ENCODE peak calls at places on chromosomes 3 and 15, in nine cellular contexts. One of them, this sample, is unnamed.

GRCh38 chr3:185606191-185606590 is 20.1 kb downstream of the SENP2 start:
- DNase-seq in thyroid gland: no peak
- DNase-seq in A549: no peak
- DNase-seq in IMR-90: no peak
- DNase-seq in sigmoid colon: no peak
- DNase-seq in heart left ventricle: no peak
- DNase-seq in testis: no peak
- DNase-seq in body of pancreas: no peak
- DNase-seq in HCT116: no peak
- DNase-seq in this sample: no peak

GRCh38 chr3:154987846-154988245 is 92.3 kb upstream of the MME start:
- DNase-seq in IMR-90: no peak
- DNase-seq in A549: no peak
- DNase-seq in heart left ventricle: no peak
- DNase-seq in HCT116: no peak
- DNase-seq in testis: no peak
- DNase-seq in thyroid gland: no peak
- DNase-seq in body of pancreas: no peak
- DNase-seq in sigmoid colon: no peak
- DNase-seq in this sample: no peak

GRCh38 chr15:33160054-33160453 is 34.5 kb downstream of the FMN1 start:
- DNase-seq in testis: no peak
- DNase-seq in thyroid gland: no peak
- DNase-seq in sigmoid colon: no peak
- DNase-seq in HCT116: no peak
- DNase-seq in body of pancreas: no peak
- DNase-seq in A549: peak; percentile 20
- DNase-seq in heart left ventricle: no peak
- DNase-seq in IMR-90: no peak
- DNase-seq in this sample: peak; percentile 5

GRCh38 chr3:47780727-47781325 is 867 bp downstream of the SMARCC1 start:
- DNase-seq in IMR-90: peak; percentile 32
- DNase-seq in sigmoid colon: no peak
- DNase-seq in heart left ventricle: no peak
- DNase-seq in body of pancreas: no peak
- DNase-seq in A549: peak; percentile 31
- DNase-seq in HCT116: no peak
- DNase-seq in testis: no peak
- DNase-seq in thyroid gland: no peak
- DNase-seq in this sample: peak; percentile 74

GRCh38 chr15:51649659-51650521 is 27.3 kb upstream of the DMXL2 start:
- DNase-seq in body of pancreas: peak; percentile 34
- DNase-seq in sigmoid colon: no peak
- DNase-seq in IMR-90: peak; percentile 79
- DNase-seq in heart left ventricle: peak; percentile 24
- DNase-seq in A549: peak; percentile 85
- DNase-seq in thyroid gland: peak; percentile 7
- DNase-seq in HCT116: peak; percentile 71
- DNase-seq in testis: peak; percentile 49
- DNase-seq in this sample: peak; percentile 88

GRCh38 chr3:159263750-159264561 is 462.1 kb downstream of the MFSD1 start:
- DNase-seq in heart left ventricle: peak; percentile 20
- DNase-seq in body of pancreas: peak; percentile 15
- DNase-seq in sigmoid colon: no peak
- DNase-seq in HCT116: peak; percentile 31
- DNase-seq in A549: peak; percentile 47
- DNase-seq in IMR-90: peak; percentile 46
- DNase-seq in thyroid gland: peak; percentile 27
- DNase-seq in testis: peak; percentile 30
- DNase-seq in this sample: peak; percentile 3

GRCh38 chr3:20648294-20648693 is 462.3 kb upstream of the SGO1 start:
- DNase-seq in HCT116: no peak
- DNase-seq in IMR-90: peak; percentile 84
- DNase-seq in A549: peak; percentile 1
- DNase-seq in sigmoid colon: no peak
- DNase-seq in thyroid gland: no peak
- DNase-seq in heart left ventricle: no peak
- DNase-seq in body of pancreas: no peak
- DNase-seq in testis: no peak
- DNase-seq in this sample: no peak

GRCh38 chr3:99625643-99626414 is 12.6 kb upstream of the COL8A1 start:
- DNase-seq in thyroid gland: no peak
- DNase-seq in A549: no peak
- DNase-seq in IMR-90: peak; percentile 84
- DNase-seq in body of pancreas: no peak
- DNase-seq in heart left ventricle: no peak
- DNase-seq in sigmoid colon: no peak
- DNase-seq in testis: no peak
- DNase-seq in HCT116: no peak
- DNase-seq in this sample: no peak

GRCh38 chr15:65086680-65087111 is 10.2 kb downstream of the KBTBD13 start:
- DNase-seq in testis: no peak
- DNase-seq in heart left ventricle: no peak
- DNase-seq in body of pancreas: no peak
- DNase-seq in sigmoid colon: peak; percentile 68
- DNase-seq in thyroid gland: no peak
- DNase-seq in A549: peak; percentile 30
- DNase-seq in HCT116: no peak
- DNase-seq in IMR-90: no peak
- DNase-seq in this sample: peak; percentile 19

GRCh38 chr3:32696523-32696922 is 11.5 kb downstream of the CNOT10 start:
- DNase-seq in thyroid gland: no peak
- DNase-seq in HCT116: no peak
- DNase-seq in heart left ventricle: no peak
- DNase-seq in testis: no peak
- DNase-seq in body of pancreas: no peak
- DNase-seq in IMR-90: no peak
- DNase-seq in sigmoid colon: no peak
- DNase-seq in A549: no peak
- DNase-seq in this sample: no peak

GRCh38 chr3:170485294-170485693 is 66.6 kb downstream of the CLDN11 start:
- DNase-seq in heart left ventricle: no peak
- DNase-seq in HCT116: no peak
- DNase-seq in A549: no peak
- DNase-seq in sigmoid colon: no peak
- DNase-seq in IMR-90: no peak
- DNase-seq in testis: no peak
- DNase-seq in thyroid gland: no peak
- DNase-seq in body of pancreas: no peak
- DNase-seq in this sample: no peak

GRCh38 chr3:170486398-170486797 is 67.7 kb downstream of the CLDN11 start:
- DNase-seq in heart left ventricle: no peak
- DNase-seq in thyroid gland: no peak
- DNase-seq in body of pancreas: no peak
- DNase-seq in sigmoid colon: no peak
- DNase-seq in HCT116: no peak
- DNase-seq in testis: no peak
- DNase-seq in IMR-90: no peak
- DNase-seq in A549: no peak
- DNase-seq in this sample: no peak

GRCh38 chr3:170485696-170486095 is 67.0 kb downstream of the CLDN11 start:
- DNase-seq in sigmoid colon: no peak
- DNase-seq in thyroid gland: no peak
- DNase-seq in IMR-90: no peak
- DNase-seq in A549: no peak
- DNase-seq in HCT116: no peak
- DNase-seq in heart left ventricle: no peak
- DNase-seq in testis: no peak
- DNase-seq in body of pancreas: no peak
- DNase-seq in this sample: no peak

GRCh38 chr3:170483485-170484262 is 65.0 kb downstream of the CLDN11 start:
- DNase-seq in testis: no peak
- DNase-seq in HCT116: no peak
- DNase-seq in sigmoid colon: no peak
- DNase-seq in A549: no peak
- DNase-seq in body of pancreas: no peak
- DNase-seq in heart left ventricle: no peak
- DNase-seq in IMR-90: no peak
- DNase-seq in thyroid gland: no peak
- DNase-seq in this sample: peak; percentile 8

DNA sequence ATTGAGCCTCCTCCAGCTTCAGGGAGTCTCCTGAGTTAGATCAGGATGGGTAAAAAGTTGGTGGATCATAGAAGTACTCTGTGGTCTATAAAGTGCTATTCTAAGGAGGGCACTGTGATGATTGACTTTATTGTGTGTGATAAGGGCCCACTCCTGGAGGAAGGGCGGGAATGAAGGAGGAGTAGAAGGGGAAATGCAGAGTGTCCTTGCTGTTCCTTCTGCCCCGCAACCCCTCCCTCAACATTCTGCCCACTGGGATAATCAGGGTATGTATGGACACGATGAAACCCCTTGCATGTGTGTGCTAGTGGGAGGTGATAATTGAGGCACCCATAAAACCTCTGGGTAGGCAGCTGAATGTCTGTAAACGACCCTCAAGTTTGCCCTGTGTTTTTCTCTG is 66.2 kb downstream of the CLDN11 start:
- DNase-seq in A549: no peak
- DNase-seq in thyroid gland: no peak
- DNase-seq in heart left ventricle: no peak
- DNase-seq in HCT116: no peak
- DNase-seq in testis: no peak
- DNase-seq in IMR-90: no peak
- DNase-seq in body of pancreas: no peak
- DNase-seq in sigmoid colon: no peak
- DNase-seq in this sample: no peak
- TF ChIP-seq POLR2A in A549: no peak
- TF ChIP-seq POLR2A in thyroid gland: no peak
- TF ChIP-seq POLR2A in heart left ventricle: no peak
- TF ChIP-seq POLR2A in HCT116: no peak
- TF ChIP-seq POLR2A in testis: no peak
- TF ChIP-seq POLR2A in IMR-90: no peak
- TF ChIP-seq POLR2A in body of pancreas: no peak
- TF ChIP-seq POLR2A in sigmoid colon: no peak
- TF ChIP-seq POLR2A in this sample: no peak

GRCh38 chr3:11601446-11602241 is 42.1 kb downstream of the VGLL4 start:
- DNase-seq in body of pancreas: no peak
- DNase-seq in heart left ventricle: peak; percentile 71
- DNase-seq in thyroid gland: no peak
- DNase-seq in HCT116: no peak
- DNase-seq in testis: no peak
- DNase-seq in A549: no peak
- DNase-seq in sigmoid colon: peak; percentile 85
- DNase-seq in IMR-90: peak; percentile 39
- DNase-seq in this sample: no peak
- TF ChIP-seq POLR2A in body of pancreas: no peak
- TF ChIP-seq POLR2A in heart left ventricle: no peak
- TF ChIP-seq POLR2A in thyroid gland: no peak
- TF ChIP-seq POLR2A in HCT116: no peak
- TF ChIP-seq POLR2A in testis: no peak
- TF ChIP-seq POLR2A in A549: no peak
- TF ChIP-seq POLR2A in sigmoid colon: no peak
- TF ChIP-seq POLR2A in IMR-90: no peak
- TF ChIP-seq POLR2A in this sample: no peak

GRCh38 chr3:183212096-183212495 is 41.0 kb upstream of the B3GNT5 start:
- DNase-seq in body of pancreas: no peak
- DNase-seq in heart left ventricle: no peak
- DNase-seq in A549: no peak
- DNase-seq in testis: no peak
- DNase-seq in thyroid gland: no peak
- DNase-seq in IMR-90: no peak
- DNase-seq in HCT116: no peak
- DNase-seq in sigmoid colon: no peak
- DNase-seq in this sample: no peak

GRCh38 chr3:183211390-183211789 is 41.7 kb upstream of the B3GNT5 start:
- DNase-seq in body of pancreas: peak; percentile 28
- DNase-seq in testis: no peak
- DNase-seq in A549: no peak
- DNase-seq in IMR-90: no peak
- DNase-seq in heart left ventricle: peak; percentile 38
- DNase-seq in HCT116: no peak
- DNase-seq in thyroid gland: peak; percentile 14
- DNase-seq in sigmoid colon: peak; percentile 69
- DNase-seq in this sample: no peak

GRCh38 chr3:183208260-183208659 is 44.8 kb upstream of the B3GNT5 start:
- DNase-seq in IMR-90: no peak
- DNase-seq in sigmoid colon: no peak
- DNase-seq in thyroid gland: no peak
- DNase-seq in HCT116: no peak
- DNase-seq in A549: no peak
- DNase-seq in testis: no peak
- DNase-seq in body of pancreas: no peak
- DNase-seq in heart left ventricle: no peak
- DNase-seq in this sample: no peak

GRCh38 chr3:183210862-183211341 is 42.2 kb upstream of the B3GNT5 start:
- DNase-seq in A549: no peak
- DNase-seq in body of pancreas: no peak
- DNase-seq in HCT116: no peak
- DNase-seq in heart left ventricle: peak; percentile 38
- DNase-seq in testis: no peak
- DNase-seq in IMR-90: no peak
- DNase-seq in thyroid gland: no peak
- DNase-seq in sigmoid colon: no peak
- DNase-seq in this sample: no peak

GRCh38 chr3:183210341-183210740 is 42.7 kb upstream of the B3GNT5 start:
- DNase-seq in body of pancreas: no peak
- DNase-seq in sigmoid colon: no peak
- DNase-seq in IMR-90: no peak
- DNase-seq in A549: no peak
- DNase-seq in HCT116: no peak
- DNase-seq in testis: no peak
- DNase-seq in heart left ventricle: no peak
- DNase-seq in thyroid gland: no peak
- DNase-seq in this sample: no peak
- TF ChIP-seq POLR2A in body of pancreas: no peak
- TF ChIP-seq POLR2A in sigmoid colon: no peak
- TF ChIP-seq POLR2A in IMR-90: no peak
- TF ChIP-seq POLR2A in A549: no peak
- TF ChIP-seq POLR2A in HCT116: no peak
- TF ChIP-seq POLR2A in testis: no peak
- TF ChIP-seq POLR2A in heart left ventricle: no peak
- TF ChIP-seq POLR2A in thyroid gland: no peak
- TF ChIP-seq POLR2A in this sample: no peak

GRCh38 chr15:36595625-36596024 is 16.2 kb downstream of the CDIN1 start:
- DNase-seq in sigmoid colon: no peak
- DNase-seq in HCT116: no peak
- DNase-seq in IMR-90: no peak
- DNase-seq in thyroid gland: no peak
- DNase-seq in testis: no peak
- DNase-seq in heart left ventricle: no peak
- DNase-seq in A549: no peak
- DNase-seq in body of pancreas: no peak
- DNase-seq in this sample: no peak

GRCh38 chr15:36589971-36590370 is 10.5 kb downstream of the CDIN1 start:
- DNase-seq in heart left ventricle: no peak
- DNase-seq in A549: no peak
- DNase-seq in body of pancreas: no peak
- DNase-seq in testis: no peak
- DNase-seq in HCT116: no peak
- DNase-seq in IMR-90: peak; percentile 50
- DNase-seq in thyroid gland: no peak
- DNase-seq in sigmoid colon: no peak
- DNase-seq in this sample: no peak

GRCh38 chr15:36591534-36592411 is 12.3 kb downstream of the CDIN1 start:
- DNase-seq in thyroid gland: no peak
- DNase-seq in heart left ventricle: peak; percentile 46
- DNase-seq in IMR-90: no peak
- DNase-seq in HCT116: no peak
- DNase-seq in body of pancreas: no peak
- DNase-seq in sigmoid colon: no peak
- DNase-seq in A549: peak; percentile 10
- DNase-seq in testis: no peak
- DNase-seq in this sample: no peak

GRCh38 chr15:36594556-36595090 is 15.2 kb downstream of the CDIN1 start:
- DNase-seq in testis: no peak
- DNase-seq in thyroid gland: no peak
- DNase-seq in sigmoid colon: no peak
- DNase-seq in A549: no peak
- DNase-seq in body of pancreas: no peak
- DNase-seq in IMR-90: no peak
- DNase-seq in HCT116: no peak
- DNase-seq in heart left ventricle: no peak
- DNase-seq in this sample: no peak

GRCh38 chr15:36590838-36591237 is 11.4 kb downstream of the CDIN1 start:
- DNase-seq in HCT116: no peak
- DNase-seq in testis: no peak
- DNase-seq in IMR-90: peak; percentile 96
- DNase-seq in body of pancreas: no peak
- DNase-seq in sigmoid colon: no peak
- DNase-seq in A549: no peak
- DNase-seq in thyroid gland: no peak
- DNase-seq in heart left ventricle: no peak
- DNase-seq in this sample: no peak
- TF ChIP-seq POLR2A in HCT116: no peak
- TF ChIP-seq POLR2A in testis: no peak
- TF ChIP-seq POLR2A in IMR-90: no peak
- TF ChIP-seq POLR2A in body of pancreas: no peak
- TF ChIP-seq POLR2A in sigmoid colon: no peak
- TF ChIP-seq POLR2A in A549: no peak
- TF ChIP-seq POLR2A in thyroid gland: no peak
- TF ChIP-seq POLR2A in heart left ventricle: no peak
- TF ChIP-seq POLR2A in this sample: no peak

This sample was measured in erythroblast.